ENCODE peak calls at places on chromosomes 12 and 14, in five cellular contexts. One of them, this sample, is unnamed.

GRCh38 chr12:53950789-53951576 is 3.7 kb upstream of the HOXC12 start:
- DNase-seq in sigmoid colon: no peak
- DNase-seq in adipocyte: no peak
- DNase-seq in fibroblast of pulmonary artery: no peak
- DNase-seq in RWPE2: peak; percentile 56
- DNase-seq in this sample: no peak

GRCh38 chr12:5395443-5396401 is 36.2 kb upstream of the NTF3 start:
- DNase-seq in sigmoid colon: no peak
- DNase-seq in adipocyte: no peak
- DNase-seq in fibroblast of pulmonary artery: no peak
- DNase-seq in RWPE2: no peak
- DNase-seq in this sample: no peak

GRCh38 chr12:4034926-4035325 is 161.7 kb upstream of the PARP11 start:
- DNase-seq in sigmoid colon: no peak
- DNase-seq in adipocyte: peak; percentile 37
- DNase-seq in fibroblast of pulmonary artery: no peak
- DNase-seq in RWPE2: no peak
- DNase-seq in this sample: no peak

GRCh38 chr14:52072266-52072780 is 3.5 kb upstream of the NID2 start:
- DNase-seq in sigmoid colon: no peak
- DNase-seq in adipocyte: no peak
- DNase-seq in fibroblast of pulmonary artery: no peak
- DNase-seq in RWPE2: no peak
- DNase-seq in this sample: no peak

GRCh38 chr14:36346052-36346451 is 25.6 kb upstream of the MBIP start:
- DNase-seq in sigmoid colon: no peak
- DNase-seq in adipocyte: no peak
- DNase-seq in fibroblast of pulmonary artery: no peak
- DNase-seq in RWPE2: no peak
- DNase-seq in this sample: no peak

GRCh38 chr14:50599700-50600444 is 39.9 kb downstream of the ATL1 start:
- DNase-seq in sigmoid colon: no peak
- DNase-seq in adipocyte: peak; percentile 78
- DNase-seq in fibroblast of pulmonary artery: peak; percentile 69
- DNase-seq in RWPE2: no peak
- DNase-seq in this sample: peak; percentile 20

GRCh38 chr12:93593833-93594232 is 21.4 kb downstream of the SOCS2 start:
- DNase-seq in sigmoid colon: no peak
- DNase-seq in adipocyte: no peak
- DNase-seq in fibroblast of pulmonary artery: no peak
- DNase-seq in RWPE2: no peak
- DNase-seq in this sample: no peak

GRCh38 chr14:104591506-104592291 is 12.1 kb downstream of the C14orf180 start:
- DNase-seq in sigmoid colon: no peak
- DNase-seq in adipocyte: no peak
- DNase-seq in fibroblast of pulmonary artery: no peak
- DNase-seq in RWPE2: no peak
- DNase-seq in this sample: no peak

GRCh38 chr12:116306536-116306935 is 29.0 kb upstream of the MED13L start:
- DNase-seq in sigmoid colon: no peak
- DNase-seq in adipocyte: no peak
- DNase-seq in fibroblast of pulmonary artery: no peak
- DNase-seq in RWPE2: no peak
- DNase-seq in this sample: no peak

GRCh38 chr12:83097656-83098055 is 410.9 kb downstream of the TMTC2 start:
- DNase-seq in sigmoid colon: no peak
- DNase-seq in adipocyte: no peak
- DNase-seq in fibroblast of pulmonary artery: no peak
- DNase-seq in RWPE2: no peak
- DNase-seq in this sample: no peak

GRCh38 chr14:86673523-86673969 is 1143.6 kb downstream of the FLRT2 start:
- DNase-seq in sigmoid colon: no peak
- DNase-seq in adipocyte: no peak
- DNase-seq in fibroblast of pulmonary artery: no peak
- DNase-seq in RWPE2: peak; percentile 49
- DNase-seq in this sample: no peak

GRCh38 chr12:120539303-120539702 is 5.1 kb downstream of the RNF10 start:
- DNase-seq in sigmoid colon: peak; percentile 25
- DNase-seq in adipocyte: peak; percentile 24
- DNase-seq in fibroblast of pulmonary artery: no peak
- DNase-seq in RWPE2: no peak
- DNase-seq in this sample: no peak

GRCh38 chr14:70842851-70843462 is 33.6 kb upstream of the MAP3K9 start:
- DNase-seq in sigmoid colon: no peak
- DNase-seq in adipocyte: no peak
- DNase-seq in fibroblast of pulmonary artery: peak; percentile 90
- DNase-seq in RWPE2: no peak
- DNase-seq in this sample: no peak

GRCh38 chr14:71582705-71583104 is 349.5 kb upstream of the RGS6 start:
- DNase-seq in sigmoid colon: no peak
- DNase-seq in adipocyte: peak; percentile 75
- DNase-seq in fibroblast of pulmonary artery: peak; percentile 70
- DNase-seq in RWPE2: no peak
- DNase-seq in this sample: no peak

GRCh38 chr12:122336015-122336946 is 70.0 kb upstream of the VPS33A start:
- DNase-seq in sigmoid colon: no peak
- DNase-seq in adipocyte: peak; percentile 53
- DNase-seq in fibroblast of pulmonary artery: peak; percentile 63
- DNase-seq in RWPE2: no peak
- DNase-seq in this sample: peak; percentile 44

GRCh38 chr14:91017011-91017410 is 43.4 kb downstream of the RPS6KA5 start:
- DNase-seq in sigmoid colon: no peak
- DNase-seq in adipocyte: no peak
- DNase-seq in fibroblast of pulmonary artery: no peak
- DNase-seq in RWPE2: no peak
- DNase-seq in this sample: no peak

GRCh38 chr12:6638305-6638704 is 2.5 kb upstream of the LPAR5 start:
- DNase-seq in sigmoid colon: no peak
- DNase-seq in adipocyte: no peak
- DNase-seq in fibroblast of pulmonary artery: no peak
- DNase-seq in RWPE2: no peak
- DNase-seq in this sample: no peak
- H3K4me3 ChIP-seq in sigmoid colon: no peak overlapping the region
- H3K4me3 ChIP-seq in adipocyte: no peak overlapping the region
- H3K4me3 ChIP-seq in fibroblast of pulmonary artery: no peak overlapping the region
- H3K4me3 ChIP-seq in RWPE2: no peak overlapping the region
- H3K4me3 ChIP-seq in this sample: no peak overlapping the region

GRCh38 chr12:55721601-55722213 is 1.5 kb downstream of the RDH5 start:
- DNase-seq in sigmoid colon: no peak
- DNase-seq in adipocyte: no peak
- DNase-seq in fibroblast of pulmonary artery: no peak
- DNase-seq in RWPE2: no peak
- DNase-seq in this sample: no peak

GRCh38 chr12:55720894-55721444 is 776 bp downstream of the RDH5 start:
- DNase-seq in sigmoid colon: peak; percentile 95
- DNase-seq in adipocyte: peak; percentile 89
- DNase-seq in fibroblast of pulmonary artery: peak; percentile 90
- DNase-seq in RWPE2: peak; percentile 88
- DNase-seq in this sample: no peak

GRCh38 chr12:55718650-55719275 is 1.4 kb upstream of the RDH5 start:
- DNase-seq in sigmoid colon: no peak
- DNase-seq in adipocyte: no peak
- DNase-seq in fibroblast of pulmonary artery: no peak
- DNase-seq in RWPE2: no peak
- DNase-seq in this sample: no peak

GRCh38 chr12:55719371-55719770 is 822 bp upstream of the RDH5 start:
- DNase-seq in sigmoid colon: no peak
- DNase-seq in adipocyte: no peak
- DNase-seq in fibroblast of pulmonary artery: no peak
- DNase-seq in RWPE2: no peak
- DNase-seq in this sample: no peak

DNA sequence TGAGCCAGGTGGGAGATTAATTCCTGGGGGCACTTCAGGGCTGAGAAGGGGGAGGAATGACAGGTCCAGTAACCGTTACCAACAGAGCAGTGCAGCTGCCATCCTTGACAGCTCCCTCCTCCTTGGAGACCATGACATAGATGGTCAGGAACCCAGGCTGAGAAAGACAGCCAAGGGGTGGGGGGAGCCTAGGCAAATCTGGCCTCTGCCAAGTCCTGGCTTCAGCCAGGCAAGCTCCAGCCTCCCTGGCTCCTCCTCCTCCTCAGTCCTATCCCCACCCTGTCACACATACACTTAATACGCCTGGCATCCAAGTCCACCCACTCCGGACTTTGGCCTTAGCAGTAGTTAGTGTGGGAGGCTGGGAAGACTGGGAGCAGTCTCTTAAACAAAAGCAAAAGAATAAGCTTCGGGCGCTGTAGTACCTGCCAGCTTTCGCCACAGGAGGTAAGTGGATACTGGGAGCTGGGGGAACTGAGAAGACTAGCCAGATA is at the start of gene RDH5:
- DNase-seq in sigmoid colon: peak; percentile 93
- DNase-seq in adipocyte: peak; percentile 85
- DNase-seq in fibroblast of pulmonary artery: peak; percentile 83
- DNase-seq in RWPE2: no peak
- DNase-seq in this sample: no peak
- H3K4me3 ChIP-seq in sigmoid colon: peak within 1 kb of the TSS; percentile 31
- H3K4me3 ChIP-seq in adipocyte: peak within 1 kb of the TSS; percentile 76
- H3K4me3 ChIP-seq in fibroblast of pulmonary artery: no peak within 1 kb of the TSS
- H3K4me3 ChIP-seq in RWPE2: no peak within 1 kb of the TSS
- H3K4me3 ChIP-seq in this sample: no peak within 1 kb of the TSS

DNA sequence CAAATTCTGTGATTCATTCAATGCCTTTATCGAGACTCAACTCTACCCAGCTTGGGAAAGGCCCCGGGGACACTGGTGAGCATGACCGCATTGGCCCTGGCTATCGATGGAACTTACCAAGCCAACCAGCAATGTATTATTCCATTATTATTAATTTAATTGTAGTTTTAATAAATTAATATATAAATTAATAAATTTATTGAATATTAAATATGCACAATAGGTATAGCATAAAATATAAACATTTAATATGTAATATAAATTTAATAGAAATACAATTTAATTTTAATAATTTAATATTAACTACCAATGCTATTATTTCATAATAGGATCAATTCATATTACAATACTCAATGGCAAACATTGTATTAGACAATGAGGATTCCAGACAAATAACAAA is 163.4 kb downstream of the DPF3 start:
- DNase-seq in sigmoid colon: no peak
- DNase-seq in adipocyte: no peak
- DNase-seq in fibroblast of pulmonary artery: no peak
- DNase-seq in RWPE2: no peak
- DNase-seq in this sample: no peak
- H3K4me3 ChIP-seq in sigmoid colon: no peak overlapping the region
- H3K4me3 ChIP-seq in adipocyte: no peak overlapping the region
- H3K4me3 ChIP-seq in fibroblast of pulmonary artery: no peak overlapping the region
- H3K4me3 ChIP-seq in RWPE2: no peak overlapping the region
- H3K4me3 ChIP-seq in this sample: no peak overlapping the region

GRCh38 chr12:569091-569676 is 94.1 kb downstream of the NINJ2 start:
- DNase-seq in sigmoid colon: no peak
- DNase-seq in adipocyte: no peak
- DNase-seq in fibroblast of pulmonary artery: no peak
- DNase-seq in RWPE2: peak; percentile 7
- DNase-seq in this sample: no peak
- H3K4me3 ChIP-seq in sigmoid colon: peak overlapping the region; percentile 67
- H3K4me3 ChIP-seq in adipocyte: no peak overlapping the region
- H3K4me3 ChIP-seq in fibroblast of pulmonary artery: no peak overlapping the region
- H3K4me3 ChIP-seq in RWPE2: no peak overlapping the region
- H3K4me3 ChIP-seq in this sample: peak overlapping the region; percentile 64

This sample was measured in Jurkat, Clone E6-1.